ENCODE peak calls at places on chromosomes 16 and 17, in four cellular contexts. J is adrenal gland, V is testis, S is NB4. Z is an unnamed sample.

GRCh38 chr17:38453951-38454421 is 25.7 kb downstream of the ARHGAP23 start:
- DNase-seq in V (peak), S (no peak), J (peak), Z (no peak)

GRCh38 chr17:37447641-37448040 is 41.0 kb downstream of the TADA2A start:
- DNase-seq in S (no peak), J (no peak), V (no peak), Z (no peak)

GRCh38 chr17:9402590-9403199 is 172.9 kb downstream of the STX8 start:
- DNase-seq in S (peak), V (peak), J (no peak), Z (no peak)

GRCh38 chr16:521381-522210 is 5.9 kb upstream of the CAPN15 start:
- DNase-seq in S (no peak), V (no peak), J (no peak), Z (peak)

GRCh38 chr17:67605259-67605912 is 112.3 kb upstream of the NOL11 start:
- DNase-seq in V (peak), S (no peak), J (peak), Z (no peak)

GRCh38 chr17:71237903-71238538 is 882.8 kb upstream of the SOX9 start:
- DNase-seq in S (peak), J (no peak), V (no peak), Z (no peak)

GRCh38 chr17:51238253-51238887 is 21.5 kb downstream of the MBTD1 start:
- DNase-seq in V (no peak), J (no peak), S (no peak), Z (no peak)

GRCh38 chr16:30491744-30492308 is 19.3 kb downstream of the ITGAL start:
- DNase-seq in J (peak), V (no peak), S (peak), Z (no peak)

GRCh38 chr16:8935989-8936388 is 27.7 kb downstream of the USP7 start:
- DNase-seq in J (no peak), V (no peak), S (peak), Z (no peak)

GRCh38 chr17:2090804-2091534 is 36.1 kb downstream of the HIC1 start:
- DNase-seq in J (no peak), V (peak), S (peak), Z (peak)

GRCh38 chr16:56041556-56042140 is 149.6 kb upstream of the GNAO1 start:
- DNase-seq in S (peak), J (no peak), V (peak), Z (no peak)

GRCh38 chr17:73462830-73463229 is 151.0 kb upstream of the CDC42EP4 start:
- DNase-seq in V (no peak), J (no peak), S (no peak), Z (no peak)

GRCh38 chr17:78381601-78382168 is 3.2 kb downstream of the PGS1 start:
- DNase-seq in V (no peak), J (no peak), S (peak), Z (no peak)

GRCh38 chr16:30901201-30902069 is 5.0 kb downstream of the CTF1 start:
- DNase-seq in J (no peak), S (peak), V (no peak), Z (no peak)

GRCh38 chr17:36706437-36706731 is 105.0 kb downstream of the MRM1 start:
- DNase-seq in J (no peak), V (no peak), S (no peak), Z (no peak)

GRCh38 chr17:39235555-39236221 is 9.9 kb upstream of the STAC2 start:
- DNase-seq in S (peak), V (peak), J (no peak), Z (no peak)

GRCh38 chr16:30409125-30410060 is 2.0 kb downstream of the ZNF771 start:
- DNase-seq in V (peak), J (peak), S (peak), Z (peak)

GRCh38 chr16:2483160-2483559 is 8.2 kb downstream of the TBC1D24 start:
- DNase-seq in S (no peak), J (no peak), V (no peak), Z (no peak)

GRCh38 chr16:15996432-15997109 is 47.2 kb downstream of the ABCC1 start:
- DNase-seq in V (peak), J (peak), S (no peak), Z (no peak)

GRCh38 chr16:49092704-49093103 is 188.9 kb downstream of the CBLN1 start:
- DNase-seq in S (no peak), V (no peak), J (no peak), Z (no peak)

GRCh38 chr16:31093132-31093703 is 1.4 kb downstream of the VKORC1 start:
- DNase-seq in J (peak), S (peak), V (no peak), Z (no peak)

GRCh38 chr16:81478876-81479496 is 34.4 kb downstream of the CMIP start:
- DNase-seq in S (peak), J (peak), V (peak), Z (peak)

GRCh38 chr17:62587554-62587953 is 39.9 kb upstream of the MRC2 start:
- DNase-seq in J (no peak), S (no peak), V (no peak), Z (no peak)

GRCh38 chr17:32964541-32964940 is 27.1 kb upstream of the SPACA3 start:
- DNase-seq in J (no peak), S (no peak), V (no peak), Z (no peak)

GRCh38 chr17:13017623-13018462 is at the start of gene ELAC2:
- DNase-seq in J (peak), S (peak), V (peak), Z (peak)
- TF ChIP-seq CTCF in J (no peak), S (no peak), V (peak), Z (no peak)

GRCh38 chr17:81509048-81509686 is 3.4 kb downstream of the ACTG1 start:
- DNase-seq in V (no peak), J (no peak), S (no peak), Z (no peak)
- TF ChIP-seq POLR2A in V (no peak), J (no peak), S (no peak), Z (no peak)

DNA sequence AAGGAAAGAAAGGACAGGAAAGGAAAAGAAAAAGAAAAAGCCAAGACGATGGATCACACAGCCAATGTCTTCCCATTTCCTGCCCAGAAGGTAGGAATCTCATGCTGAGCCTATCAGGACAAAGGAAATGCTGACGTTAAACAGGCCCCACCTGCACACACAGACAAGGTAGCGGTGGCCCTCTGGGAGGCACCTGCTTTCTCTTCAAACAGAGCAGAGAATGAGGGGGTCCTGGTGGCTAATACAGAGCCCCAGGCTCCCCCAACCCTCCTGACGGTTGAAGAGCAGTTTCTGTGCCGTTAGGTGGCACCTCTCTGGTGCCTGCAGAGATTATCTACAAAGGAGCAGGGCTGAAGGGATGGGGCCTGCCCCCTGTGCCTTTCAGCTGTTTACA is 56.5 kb downstream of the ARHGAP27 start:
- DNase-seq in V (no peak), S (no peak), J (no peak), Z (no peak)
- TF ChIP-seq CTCF in V (no peak), S (no peak), J (no peak), Z (no peak)

GRCh38 chr17:80259642-80260535 is 763 bp upstream of the RNF213 start:
- DNase-seq in S (peak), J (peak), V (peak), Z (peak)
- TF ChIP-seq POLR2A in S (no peak), J (peak), V (no peak), Z (no peak)

DNA sequence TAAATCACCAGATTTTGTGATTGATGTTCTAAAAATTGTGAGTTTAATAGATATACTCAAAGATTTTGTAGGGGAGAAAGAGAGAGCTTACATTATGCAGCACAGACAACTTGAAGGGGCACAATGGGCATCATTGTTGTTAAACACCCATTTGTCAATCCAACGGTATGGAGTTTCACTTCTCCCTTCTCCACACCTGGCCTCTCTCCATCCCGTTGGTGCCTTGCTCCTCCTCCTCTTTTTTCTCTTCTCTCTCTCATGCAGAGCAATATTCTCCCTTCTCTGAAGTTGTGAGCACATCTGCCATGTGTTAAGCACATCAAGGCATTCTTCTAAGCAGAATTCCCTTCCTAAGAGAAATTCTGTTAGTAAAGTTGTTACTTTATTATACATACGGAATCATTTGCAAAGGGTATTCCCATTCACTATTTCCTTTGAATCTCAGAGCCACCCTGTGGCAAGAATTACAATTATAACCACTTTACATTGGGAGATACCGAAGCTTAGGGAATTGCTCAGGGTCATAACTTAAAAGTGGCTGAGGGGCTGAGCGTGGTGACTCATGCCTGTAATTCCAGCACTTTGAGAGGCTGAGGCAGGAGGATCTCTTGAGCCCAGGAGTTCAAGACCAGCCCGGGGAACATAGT is 40.5 kb upstream of the SKAP1 start:
- DNase-seq in J (no peak), S (no peak), V (no peak), Z (no peak)
- TF ChIP-seq CTCF in J (peak), S (no peak), V (no peak), Z (no peak)

GRCh38 chr17:29722411-29723198 is 99.9 kb upstream of the CORO6 start:
- DNase-seq in S (peak), V (peak), J (peak), Z (no peak)
- TF ChIP-seq POLR2A in S (no peak), V (no peak), J (no peak), Z (no peak)

DNA sequence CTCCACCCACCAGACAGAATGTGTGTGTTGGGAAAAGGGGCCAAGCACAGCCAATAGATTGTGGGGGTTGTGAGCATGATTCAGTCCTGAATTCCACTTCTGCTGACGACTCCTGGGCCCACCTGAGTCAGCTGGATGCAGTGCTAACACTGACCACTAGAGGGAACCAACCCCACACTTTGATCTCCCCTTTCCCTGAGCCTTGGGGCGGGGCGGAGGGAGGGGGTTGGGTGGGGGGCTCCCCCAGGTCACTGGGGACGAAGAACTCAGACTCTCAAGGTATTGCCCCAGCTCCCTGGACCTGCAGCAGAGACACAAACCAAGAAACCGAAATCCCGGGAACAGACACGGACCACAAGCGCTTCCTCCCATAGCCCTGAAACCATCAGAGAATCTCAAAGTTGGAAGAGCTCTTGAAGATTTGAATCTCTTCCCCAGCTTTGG is 621 bp upstream of the CSHL1 start:
- DNase-seq in V (peak), S (peak), J (peak), Z (no peak)
- TF ChIP-seq CTCF in V (peak), S (peak), J (peak), Z (no peak)

DNA sequence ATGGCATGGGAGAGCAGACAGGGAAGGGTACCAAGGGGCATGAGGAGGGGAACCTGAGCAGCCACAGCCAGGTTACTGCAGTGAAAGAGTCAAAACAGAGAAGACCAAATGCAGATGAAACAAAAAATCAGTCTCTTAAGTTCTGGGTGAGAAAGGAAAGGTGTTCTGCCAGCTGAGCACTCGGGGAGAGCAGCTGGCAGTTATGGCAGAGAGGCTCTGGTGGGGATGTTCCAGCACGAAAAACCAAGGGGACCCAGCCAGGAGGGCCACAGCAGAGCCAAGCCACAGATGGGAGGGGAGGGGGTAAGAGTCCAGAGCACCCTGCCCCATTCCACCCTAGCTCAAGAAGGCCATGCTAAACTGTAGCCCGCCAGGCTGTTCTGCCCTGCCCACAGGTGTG is 31.7 kb downstream of the STH start:
- DNase-seq in V (no peak), J (no peak), S (no peak), Z (no peak)
- TF ChIP-seq POLR2A in V (no peak), J (no peak), S (no peak), Z (no peak)

DNA sequence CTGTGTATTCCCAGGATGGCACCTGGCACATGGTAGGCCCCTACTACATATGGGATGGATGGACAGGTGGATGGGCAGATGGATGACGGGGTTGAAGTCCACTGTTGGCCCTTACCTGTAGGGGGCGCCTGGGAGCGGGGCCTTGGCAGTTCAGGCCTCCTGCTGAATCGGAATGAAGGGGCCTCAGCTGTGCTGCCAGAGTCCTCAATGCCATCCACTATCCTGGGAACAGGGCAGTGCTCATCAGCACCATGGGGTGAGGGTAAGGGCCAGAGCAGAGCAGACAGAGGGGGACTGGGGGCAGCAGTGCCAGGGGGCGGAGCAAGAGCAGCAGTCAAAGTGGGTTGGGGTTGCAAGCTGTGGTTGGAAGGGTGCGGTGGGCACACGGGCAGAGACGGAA is 8.3 kb upstream of the RAB5C start:
- DNase-seq in J (no peak), S (peak), V (no peak), Z (no peak)
- TF ChIP-seq CTCF in J (peak), S (peak), V (peak), Z (no peak)

Z was measured in lower leg skin.